ENCODE peak calls at places on chromosomes 16 and 17, in ten cellular contexts. One of them, this sample, is unnamed.

GRCh38 chr17:3870871-3871306 is 22.0 kb downstream of the CAMKK1 start:
- DNase-seq in stomach: peak
- DNase-seq in left lung: no peak
- DNase-seq in heart right ventricle: no peak
- DNase-seq in psoas muscle: no peak
- DNase-seq in esophagus muscularis mucosa: no peak
- DNase-seq in ascending aorta: no peak
- DNase-seq in HCT116: no peak
- DNase-seq in body of pancreas: no peak
- DNase-seq in ovary: no peak
- DNase-seq in this sample: no peak

GRCh38 chr16:85498607-85499006 is 114.5 kb upstream of the GSE1 start:
- DNase-seq in left lung: peak
- DNase-seq in stomach: peak
- DNase-seq in ascending aorta: no peak
- DNase-seq in esophagus muscularis mucosa: no peak
- DNase-seq in ovary: no peak
- DNase-seq in heart right ventricle: no peak
- DNase-seq in body of pancreas: no peak
- DNase-seq in psoas muscle: peak
- DNase-seq in HCT116: no peak
- DNase-seq in this sample: no peak

GRCh38 chr16:27617678-27618077 is 67.7 kb downstream of the KATNIP start:
- DNase-seq in ascending aorta: no peak
- DNase-seq in heart right ventricle: no peak
- DNase-seq in left lung: no peak
- DNase-seq in psoas muscle: no peak
- DNase-seq in body of pancreas: no peak
- DNase-seq in ovary: no peak
- DNase-seq in HCT116: no peak
- DNase-seq in stomach: no peak
- DNase-seq in esophagus muscularis mucosa: no peak
- DNase-seq in this sample: no peak

GRCh38 chr17:39235555-39236221 is 9.9 kb upstream of the STAC2 start:
- DNase-seq in esophagus muscularis mucosa: no peak
- DNase-seq in heart right ventricle: no peak
- DNase-seq in ascending aorta: peak
- DNase-seq in ovary: peak
- DNase-seq in HCT116: peak
- DNase-seq in psoas muscle: no peak
- DNase-seq in stomach: no peak
- DNase-seq in left lung: no peak
- DNase-seq in body of pancreas: no peak
- DNase-seq in this sample: no peak

GRCh38 chr16:68539704-68540370 is 746 bp downstream of the ZFP90 start:
- DNase-seq in psoas muscle: no peak
- DNase-seq in ovary: no peak
- DNase-seq in left lung: no peak
- DNase-seq in ascending aorta: no peak
- DNase-seq in HCT116: no peak
- DNase-seq in body of pancreas: no peak
- DNase-seq in heart right ventricle: no peak
- DNase-seq in esophagus muscularis mucosa: no peak
- DNase-seq in stomach: no peak
- DNase-seq in this sample: no peak

GRCh38 chr16:82633964-82634600 is 7.3 kb downstream of the CDH13 start:
- DNase-seq in body of pancreas: no peak
- DNase-seq in ovary: no peak
- DNase-seq in psoas muscle: peak
- DNase-seq in stomach: no peak
- DNase-seq in ascending aorta: peak
- DNase-seq in HCT116: no peak
- DNase-seq in heart right ventricle: peak
- DNase-seq in esophagus muscularis mucosa: no peak
- DNase-seq in left lung: no peak
- DNase-seq in this sample: peak

GRCh38 chr17:69672924-69673323 is 258.4 kb downstream of the MAP2K6 start:
- DNase-seq in HCT116: no peak
- DNase-seq in psoas muscle: no peak
- DNase-seq in stomach: no peak
- DNase-seq in left lung: no peak
- DNase-seq in heart right ventricle: no peak
- DNase-seq in ascending aorta: no peak
- DNase-seq in esophagus muscularis mucosa: no peak
- DNase-seq in ovary: no peak
- DNase-seq in body of pancreas: no peak
- DNase-seq in this sample: no peak

GRCh38 chr17:78186689-78187595 is at the start of the genes AFMID and TK1:
- DNase-seq in heart right ventricle: peak
- DNase-seq in stomach: peak
- DNase-seq in ascending aorta: peak
- DNase-seq in psoas muscle: peak
- DNase-seq in esophagus muscularis mucosa: peak
- DNase-seq in left lung: peak
- DNase-seq in HCT116: peak
- DNase-seq in ovary: peak
- DNase-seq in body of pancreas: peak
- DNase-seq in this sample: peak

GRCh38 chr16:89407282-89407924 is 83.0 kb downstream of the ANKRD11 start:
- DNase-seq in body of pancreas: no peak
- DNase-seq in stomach: no peak
- DNase-seq in esophagus muscularis mucosa: no peak
- DNase-seq in left lung: peak
- DNase-seq in heart right ventricle: no peak
- DNase-seq in ascending aorta: no peak
- DNase-seq in psoas muscle: no peak
- DNase-seq in HCT116: no peak
- DNase-seq in ovary: no peak
- DNase-seq in this sample: no peak

GRCh38 chr16:59341368-59341767 is 607.3 kb upstream of the GOT2 start:
- DNase-seq in heart right ventricle: no peak
- DNase-seq in ascending aorta: no peak
- DNase-seq in psoas muscle: no peak
- DNase-seq in left lung: no peak
- DNase-seq in stomach: no peak
- DNase-seq in esophagus muscularis mucosa: no peak
- DNase-seq in body of pancreas: no peak
- DNase-seq in HCT116: no peak
- DNase-seq in ovary: no peak
- DNase-seq in this sample: no peak

GRCh38 chr17:74758846-74759163 is 10.4 kb downstream of the NHERF1 start:
- DNase-seq in ascending aorta: no peak
- DNase-seq in left lung: no peak
- DNase-seq in esophagus muscularis mucosa: no peak
- DNase-seq in body of pancreas: no peak
- DNase-seq in stomach: no peak
- DNase-seq in heart right ventricle: no peak
- DNase-seq in psoas muscle: no peak
- DNase-seq in HCT116: no peak
- DNase-seq in ovary: no peak
- DNase-seq in this sample: no peak

DNA sequence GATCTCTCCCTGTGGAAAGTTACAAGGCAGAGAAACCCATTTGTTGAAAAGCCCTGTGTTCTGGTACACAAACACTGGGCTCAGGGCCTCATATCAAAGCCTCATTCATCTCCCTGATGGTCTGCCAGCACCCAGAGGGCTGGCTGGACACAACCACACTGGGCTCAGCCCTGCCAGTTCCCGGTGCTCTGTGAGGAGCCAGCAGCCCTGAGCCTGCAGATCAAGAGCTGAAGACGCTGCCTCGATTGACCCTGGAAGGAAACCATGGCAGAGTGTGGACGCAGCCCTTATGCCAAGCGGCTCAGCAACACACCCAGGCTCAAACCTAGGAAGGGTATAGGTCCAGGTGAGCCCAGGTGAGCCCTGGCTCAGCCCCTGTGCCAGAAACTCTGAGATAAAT is 2.6 kb downstream of the SLC39A11 start:
- DNase-seq in stomach: peak
- DNase-seq in ovary: no peak
- DNase-seq in esophagus muscularis mucosa: no peak
- DNase-seq in heart right ventricle: no peak
- DNase-seq in psoas muscle: no peak
- DNase-seq in left lung: no peak
- DNase-seq in ascending aorta: no peak
- DNase-seq in HCT116: no peak
- DNase-seq in body of pancreas: no peak
- DNase-seq in this sample: peak
- H3K27ac ChIP-seq in stomach: peak
- H3K27ac ChIP-seq in ovary: no peak
- H3K27ac ChIP-seq in esophagus muscularis mucosa: peak
- H3K27ac ChIP-seq in heart right ventricle: no peak
- H3K27ac ChIP-seq in psoas muscle: no peak
- H3K27ac ChIP-seq in left lung: no peak
- H3K27ac ChIP-seq in ascending aorta: no peak
- H3K27ac ChIP-seq in HCT116: no peak
- H3K27ac ChIP-seq in body of pancreas: no peak
- H3K27ac ChIP-seq in this sample: peak

DNA sequence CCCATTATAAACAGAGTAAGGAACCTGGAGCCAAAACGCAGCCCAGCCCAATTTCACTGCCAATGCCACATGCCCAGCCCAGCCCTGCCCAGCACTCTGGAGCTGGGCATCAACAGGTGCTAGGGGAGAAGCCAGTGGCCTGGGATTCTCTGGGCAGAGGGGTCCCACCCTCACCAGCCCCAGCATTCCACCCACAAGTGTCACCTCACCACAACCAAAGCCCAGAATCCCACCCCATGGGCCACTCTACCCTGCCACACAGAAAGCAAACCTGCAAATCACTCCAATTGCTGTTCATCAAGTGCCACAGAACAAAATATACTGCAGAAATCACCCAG is 102.5 kb upstream of the CDH5 start:
- DNase-seq in heart right ventricle: no peak
- DNase-seq in body of pancreas: no peak
- DNase-seq in ascending aorta: no peak
- DNase-seq in ovary: peak
- DNase-seq in esophagus muscularis mucosa: no peak
- DNase-seq in left lung: no peak
- DNase-seq in stomach: no peak
- DNase-seq in psoas muscle: no peak
- DNase-seq in HCT116: no peak
- DNase-seq in this sample: no peak
- TF ChIP-seq CTCF in heart right ventricle: no peak
- TF ChIP-seq CTCF in body of pancreas: no peak
- TF ChIP-seq CTCF in ascending aorta: no peak
- TF ChIP-seq CTCF in ovary: no peak
- TF ChIP-seq CTCF in esophagus muscularis mucosa: no peak
- TF ChIP-seq CTCF in left lung: no peak
- TF ChIP-seq CTCF in stomach: no peak
- TF ChIP-seq CTCF in psoas muscle: no peak
- TF ChIP-seq CTCF in HCT116: no peak
- TF ChIP-seq CTCF in this sample: no peak

DNA sequence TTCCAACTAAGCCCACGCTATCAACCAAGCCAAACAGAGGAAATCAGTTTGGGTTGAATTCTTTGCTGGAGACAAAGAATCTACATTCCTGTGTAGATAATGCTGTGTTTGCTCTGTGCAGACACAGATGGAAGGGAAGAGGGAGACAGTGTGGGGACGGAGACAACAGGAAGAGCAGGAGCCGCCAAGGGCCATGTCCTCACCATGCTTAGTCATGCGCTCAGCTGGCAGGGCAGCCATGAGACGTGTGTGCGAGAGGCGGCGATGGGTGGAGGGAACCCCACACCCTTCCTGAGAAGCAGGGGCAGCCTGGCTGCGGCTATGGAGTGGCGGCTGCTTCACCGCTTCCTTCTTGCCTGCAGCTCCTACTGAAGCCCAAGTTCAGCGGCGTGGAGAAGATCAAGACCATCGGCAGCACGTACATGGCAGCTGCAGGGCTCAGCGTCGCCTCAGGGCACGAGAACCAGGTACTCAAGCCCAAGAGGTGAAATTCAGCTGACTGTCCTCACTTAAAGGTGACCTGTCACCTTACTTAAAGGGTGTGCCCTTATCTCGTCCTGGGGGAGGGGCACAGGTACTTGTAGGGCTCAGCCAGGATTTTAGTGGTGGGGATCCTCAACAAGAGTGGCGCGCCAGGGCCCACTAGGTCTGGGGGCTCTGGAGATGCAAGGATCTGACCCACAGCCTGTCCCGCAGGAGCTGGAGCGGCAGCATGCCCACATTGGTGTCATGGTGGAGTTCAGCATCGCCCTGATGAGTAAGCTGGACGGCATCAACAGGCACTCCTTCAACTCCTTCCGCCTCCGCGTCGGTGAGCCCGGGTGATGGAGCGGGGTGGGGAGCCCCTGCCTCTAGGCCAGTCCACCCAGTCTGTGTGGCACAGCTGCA is 47.5 kb downstream of the ADCY7 start:
- DNase-seq in psoas muscle: peak
- DNase-seq in stomach: peak
- DNase-seq in body of pancreas: peak
- DNase-seq in HCT116: no peak
- DNase-seq in ascending aorta: peak
- DNase-seq in ovary: peak
- DNase-seq in esophagus muscularis mucosa: peak
- DNase-seq in heart right ventricle: peak
- DNase-seq in left lung: peak
- DNase-seq in this sample: peak
- H3K27ac ChIP-seq in psoas muscle: no peak
- H3K27ac ChIP-seq in stomach: peak
- H3K27ac ChIP-seq in body of pancreas: no peak
- H3K27ac ChIP-seq in HCT116: no peak
- H3K27ac ChIP-seq in ascending aorta: no peak
- H3K27ac ChIP-seq in ovary: no peak
- H3K27ac ChIP-seq in esophagus muscularis mucosa: no peak
- H3K27ac ChIP-seq in heart right ventricle: no peak
- H3K27ac ChIP-seq in left lung: no peak
- H3K27ac ChIP-seq in this sample: peak

GRCh38 chr17:79830763-79831366 is 8.4 kb downstream of the CBX4 start:
- DNase-seq in ovary: no peak
- DNase-seq in stomach: no peak
- DNase-seq in body of pancreas: peak
- DNase-seq in ascending aorta: no peak
- DNase-seq in HCT116: no peak
- DNase-seq in heart right ventricle: no peak
- DNase-seq in esophagus muscularis mucosa: no peak
- DNase-seq in psoas muscle: no peak
- DNase-seq in left lung: no peak
- DNase-seq in this sample: no peak

GRCh38 chr17:79830303-79830702 is 8.9 kb downstream of the CBX4 start:
- DNase-seq in ascending aorta: no peak
- DNase-seq in ovary: no peak
- DNase-seq in esophagus muscularis mucosa: no peak
- DNase-seq in body of pancreas: no peak
- DNase-seq in stomach: no peak
- DNase-seq in left lung: no peak
- DNase-seq in psoas muscle: no peak
- DNase-seq in HCT116: no peak
- DNase-seq in heart right ventricle: no peak
- DNase-seq in this sample: no peak

GRCh38 chr17:79833110-79833450 is 6.2 kb downstream of the CBX4 start:
- DNase-seq in ovary: no peak
- DNase-seq in body of pancreas: no peak
- DNase-seq in left lung: no peak
- DNase-seq in HCT116: no peak
- DNase-seq in psoas muscle: no peak
- DNase-seq in heart right ventricle: no peak
- DNase-seq in ascending aorta: no peak
- DNase-seq in stomach: no peak
- DNase-seq in esophagus muscularis mucosa: no peak
- DNase-seq in this sample: no peak

GRCh38 chr17:79832211-79833109 is 6.8 kb downstream of the CBX4 start:
- DNase-seq in ascending aorta: no peak
- DNase-seq in heart right ventricle: peak
- DNase-seq in HCT116: no peak
- DNase-seq in psoas muscle: no peak
- DNase-seq in ovary: no peak
- DNase-seq in stomach: peak
- DNase-seq in esophagus muscularis mucosa: no peak
- DNase-seq in body of pancreas: peak
- DNase-seq in left lung: peak
- DNase-seq in this sample: no peak

GRCh38 chr17:79831367-79832210 is 7.7 kb downstream of the CBX4 start:
- DNase-seq in stomach: peak
- DNase-seq in ascending aorta: no peak
- DNase-seq in psoas muscle: peak
- DNase-seq in left lung: peak
- DNase-seq in HCT116: no peak
- DNase-seq in ovary: peak
- DNase-seq in body of pancreas: peak
- DNase-seq in heart right ventricle: peak
- DNase-seq in esophagus muscularis mucosa: no peak
- DNase-seq in this sample: peak
- TF ChIP-seq CTCF in stomach: no peak
- TF ChIP-seq CTCF in ascending aorta: no peak
- TF ChIP-seq CTCF in psoas muscle: no peak
- TF ChIP-seq CTCF in left lung: no peak
- TF ChIP-seq CTCF in HCT116: no peak
- TF ChIP-seq CTCF in ovary: no peak
- TF ChIP-seq CTCF in body of pancreas: peak
- TF ChIP-seq CTCF in heart right ventricle: no peak
- TF ChIP-seq CTCF in esophagus muscularis mucosa: no peak
- TF ChIP-seq CTCF in this sample: no peak